ENCODE peak calls at places on chromosomes 11 and 22, in eight cellular contexts. E, K, T, N, F, B, W and Y are unnamed samples.

GRCh38 chr22:27297125-27297524 is 504.4 kb downstream of the MN1 start:
- DNase-seq in W (no peak), E (no peak), F (no peak), B (no peak), T (no peak), N (no peak), K (no peak), Y (no peak)

GRCh38 chr22:35352214-35353111 is 28.4 kb upstream of the HMOX1 start:
- DNase-seq in E (no peak), T (no peak), F (no peak), B (no peak), N (no peak), W (peak; percentile 84), K (peak; percentile 19), Y (peak; percentile 92)

GRCh38 chr22:36289406-36289870 is 36.5 kb downstream of the APOL1 start:
- DNase-seq in E (no peak), W (no peak), F (no peak), N (no peak), K (no peak), B (no peak), T (no peak), Y (no peak)

GRCh38 chr11:59708537-59708936 is 5.1 kb downstream of the OR10V1 start:
- DNase-seq in F (no peak), B (no peak), T (no peak), K (no peak), E (peak; percentile 41), W (no peak), N (no peak), Y (no peak)

GRCh38 chr11:93570759-93571413 is 27.7 kb upstream of the SMCO4 start:
- DNase-seq in F (peak; percentile 24), E (peak; percentile 44), W (no peak), K (peak; percentile 86), B (peak; percentile 41), T (peak; percentile 40), N (peak; percentile 55), Y (no peak)

GRCh38 chr11:47595029-47595428 is 818 bp upstream of the C1QTNF4 start:
- DNase-seq in E (no peak), F (no peak), T (no peak), W (no peak), N (no peak), B (no peak), K (no peak), Y (no peak)

GRCh38 chr22:29071261-29072045 is 1.4 kb upstream of the KREMEN1 start:
- DNase-seq in B (no peak), W (no peak), T (peak; percentile 36), N (peak; percentile 64), E (no peak), F (no peak), K (peak; percentile 20), Y (peak; percentile 49)

GRCh38 chr11:70466154-70466553 is 67.8 kb downstream of the CTTN start:
- DNase-seq in B (no peak), F (no peak), W (no peak), K (peak; percentile 37), T (no peak), E (no peak), N (peak; percentile 58), Y (no peak)

GRCh38 chr11:76233936-76234703 is 27.8 kb upstream of the WNT11 start:
- DNase-seq in N (no peak), B (no peak), F (no peak), T (peak; percentile 51), W (peak; percentile 78), E (no peak), K (no peak), Y (peak; percentile 78)

GRCh38 chr11:8867035-8867434 is 44.0 kb upstream of the AKIP1 start:
- DNase-seq in W (no peak), B (no peak), F (no peak), T (peak; percentile 19), E (peak; percentile 36), N (no peak), K (no peak), Y (no peak)

GRCh38 chr11:124758355-124759267 is 3.5 kb downstream of the ESAM start:
- DNase-seq in T (peak; percentile 52), W (peak; percentile 81), K (peak; percentile 51), F (no peak), E (peak; percentile 41), N (peak; percentile 56), B (no peak), Y (peak; percentile 93)

GRCh38 chr22:17471901-17472566 is 91.3 kb upstream of the SLC25A18 start:
- DNase-seq in K (no peak), T (no peak), B (no peak), N (no peak), E (no peak), W (no peak), F (no peak), Y (no peak)

GRCh38 chr11:110679323-110679980 is 32.8 kb downstream of the ARHGAP20 start:
- DNase-seq in N (no peak), B (no peak), K (no peak), F (no peak), E (no peak), W (no peak), T (peak; percentile 39), Y (no peak)

GRCh38 chr22:30026751-30027150 is 53.5 kb upstream of the HORMAD2 start:
- DNase-seq in T (no peak), W (no peak), F (no peak), B (no peak), K (no peak), N (no peak), E (no peak), Y (no peak)

GRCh38 chr11:114237321-114238280 is 58.6 kb upstream of the NNMT start:
- DNase-seq in N (no peak), B (no peak), F (no peak), T (no peak), E (no peak), W (no peak), K (peak; percentile 34), Y (no peak)

GRCh38 chr11:102330226-102330625 is 12.9 kb downstream of the BIRC3 start:
- DNase-seq in K (no peak), E (peak; percentile 23), W (no peak), F (no peak), B (no peak), N (no peak), T (no peak), Y (no peak)

GRCh38 chr11:69131644-69132300 is 24.0 kb upstream of the SMIM38 start:
- DNase-seq in F (peak; percentile 17), K (peak; percentile 98), W (peak; percentile 50), E (peak; percentile 56), T (peak; percentile 81), N (peak; percentile 73), B (peak; percentile 31), Y (peak; percentile 74)

GRCh38 chr11:67271548-67272284 is 5.4 kb downstream of the GRK2 start:
- DNase-seq in B (no peak), K (no peak), T (no peak), F (no peak), N (no peak), W (peak; percentile 45), E (no peak), Y (peak; percentile 85)

GRCh38 chr11:32713496-32713895 is 81.0 kb downstream of the CCDC73 start:
- DNase-seq in N (peak; percentile 11), E (no peak), F (no peak), T (peak; percentile 33), B (no peak), W (no peak), K (peak; percentile 46), Y (no peak)
- TF ChIP-seq CTCF in N (peak; percentile 11), E (peak; percentile 75), F (no peak), T (peak; percentile 42), B (peak; percentile 26), W (no peak), K (peak; percentile 71), Y (no peak)

GRCh38 chr11:35420371-35420770 is 1.0 kb upstream of the SLC1A2 start:
- DNase-seq in W (no peak), N (no peak), B (no peak), K (no peak), E (no peak), F (no peak), T (no peak), Y (no peak)

GRCh38 chr11:35415488-35415887 is 3.9 kb downstream of the SLC1A2 start:
- DNase-seq in E (no peak), F (no peak), N (no peak), W (no peak), T (no peak), B (no peak), K (no peak), Y (no peak)

GRCh38 chr11:35419713-35420333 is 465 bp upstream of the SLC1A2 start:
- DNase-seq in E (no peak), F (no peak), B (no peak), W (no peak), N (no peak), K (no peak), T (no peak), Y (peak; percentile 66)

GRCh38 chr11:35418282-35418846 is 994 bp downstream of the SLC1A2 start:
- DNase-seq in K (no peak), W (no peak), F (no peak), T (no peak), N (no peak), B (no peak), E (no peak), Y (no peak)

DNA sequence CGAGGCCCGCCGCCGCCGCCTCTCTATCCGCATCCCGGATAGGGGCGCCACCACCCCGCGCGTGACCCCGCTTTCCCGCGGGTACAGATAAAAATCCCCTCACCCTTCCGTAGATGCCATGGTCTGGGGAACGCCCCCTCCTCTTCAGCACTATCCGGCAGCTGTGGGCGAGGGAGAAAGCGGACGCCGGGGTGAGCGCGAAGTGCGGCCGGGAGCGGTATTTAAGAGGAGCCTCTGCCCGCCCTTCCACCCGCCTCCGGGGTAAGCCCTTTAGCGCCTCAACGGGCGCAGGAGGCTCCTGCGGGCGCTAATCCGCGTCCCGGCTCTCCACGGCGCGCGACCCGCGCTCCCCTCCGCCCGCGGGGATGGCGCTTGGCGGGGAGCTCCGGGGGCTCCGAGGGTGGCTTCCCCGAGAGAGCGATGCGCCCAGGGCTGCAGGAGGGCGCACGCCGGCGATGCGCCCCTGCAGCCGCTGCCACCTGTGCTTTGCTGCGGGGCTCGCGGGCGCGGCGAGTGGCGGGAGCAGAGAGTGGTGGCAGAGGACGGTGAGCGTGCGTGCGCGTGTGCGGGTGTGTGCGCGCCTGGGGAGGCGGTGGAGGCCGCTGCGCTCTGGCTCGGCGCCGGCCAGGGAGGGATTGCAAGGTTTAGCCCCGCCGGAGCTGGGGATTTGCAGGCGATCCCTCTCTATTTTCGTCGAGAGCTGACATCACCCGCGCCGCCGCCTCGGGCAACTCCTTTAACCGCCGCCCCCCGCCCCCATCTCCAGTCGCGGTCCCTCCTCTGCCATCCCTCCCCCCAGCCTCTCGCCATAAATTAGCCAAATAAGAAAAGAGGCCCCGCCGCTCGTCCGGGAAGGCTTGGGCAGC is at the start of gene SLC1A2:
- DNase-seq in W (no peak), F (no peak), B (no peak), E (peak; percentile 30), N (no peak), K (no peak), T (peak; percentile 24), Y (peak; percentile 71)
- TF ChIP-seq CTCF in W (no peak), F (no peak), B (no peak), E (peak; percentile 44), N (peak; percentile 14), K (no peak), T (peak; percentile 6), Y (no peak)

GRCh38 chr11:22830082-22830414 is 447 bp upstream of the SVIP start:
- DNase-seq in K (no peak), B (no peak), T (no peak), F (no peak), W (no peak), E (no peak), N (no peak), Y (no peak)
- TF ChIP-seq CTCF in K (no peak), B (no peak), T (no peak), F (no peak), W (no peak), E (peak; percentile 7), N (peak; percentile 13), Y (no peak)

GRCh38 chr11:41328324-41328723 is 131.1 kb downstream of the LRRC4C start:
- DNase-seq in T (no peak), B (no peak), E (no peak), W (no peak), F (no peak), K (no peak), N (no peak), Y (no peak)

GRCh38 chr11:41334007-41334933 is 125.2 kb downstream of the LRRC4C start:
- DNase-seq in K (no peak), E (no peak), N (no peak), B (no peak), T (no peak), F (no peak), W (no peak), Y (no peak)
- TF ChIP-seq CTCF in K (no peak), E (no peak), N (no peak), B (no peak), T (no peak), F (no peak), W (no peak), Y (no peak)